ENCODE peak calls at places on chromosomes 2 and 18, in four cellular contexts. X is AG09309, L is upper lobe of right lung, N is neural crest cell. J is an unnamed sample.

GRCh38 chr2:9288233-9288632 is 81.6 kb downstream of the ASAP2 start:
- DNase-seq in X (peak), L (no peak), N (no peak), J (peak)

GRCh38 chr2:9335322-9335754 is 88.0 kb downstream of the ITGB1BP1 start:
- DNase-seq in X (no peak), L (no peak), N (no peak), J (no peak)

GRCh38 chr2:67243919-67244318 is 153.2 kb upstream of the ETAA1 start:
- DNase-seq in X (no peak), L (no peak), N (no peak), J (no peak)

GRCh38 chr2:25251461-25252273 is 83.3 kb upstream of the POMC start:
- DNase-seq in X (no peak), L (peak), N (peak), J (no peak)

GRCh38 chr2:118442949-118443348 is 354.7 kb downstream of the INSIG2 start:
- DNase-seq in X (no peak), L (no peak), N (no peak), J (no peak)

GRCh38 chr2:202911203-202911512 is 315 bp downstream of the WDR12 start:
- DNase-seq in X (no peak), L (no peak), N (no peak), J (no peak)

GRCh38 chr2:190563109-190563508 is 28.6 kb upstream of the NEMP2 start:
- DNase-seq in X (no peak), L (no peak), N (no peak), J (no peak)

GRCh38 chr2:88733155-88733902 is 41.9 kb downstream of the RPIA start:
- DNase-seq in X (no peak), L (no peak), N (no peak), J (no peak)

GRCh38 chr18:74493689-74494088 is 2.5 kb upstream of the CNDP2 start:
- DNase-seq in X (no peak), L (no peak), N (no peak), J (no peak)

GRCh38 chr2:53622141-53622540 is 145.5 kb upstream of the CHAC2 start:
- DNase-seq in X (no peak), L (no peak), N (no peak), J (no peak)

GRCh38 chr2:141437521-141437920 is 693.3 kb downstream of the LRP1B start:
- DNase-seq in X (no peak), L (no peak), N (no peak), J (no peak)

GRCh38 chr18:43507842-43508481 is 230.7 kb upstream of the SYT4 start:
- DNase-seq in X (no peak), L (no peak), N (no peak), J (no peak)

GRCh38 chr18:58400337-58400885 is 228.5 kb downstream of the ALPK2 start:
- DNase-seq in X (peak), L (no peak), N (no peak), J (peak)

GRCh38 chr2:226023383-226023782 is 623.9 kb downstream of the NYAP2 start:
- DNase-seq in X (no peak), L (no peak), N (no peak), J (no peak)

GRCh38 chr2:59857109-59857508 is 696.3 kb downstream of the BCL11A start:
- DNase-seq in X (no peak), L (no peak), N (no peak), J (no peak)

DNA sequence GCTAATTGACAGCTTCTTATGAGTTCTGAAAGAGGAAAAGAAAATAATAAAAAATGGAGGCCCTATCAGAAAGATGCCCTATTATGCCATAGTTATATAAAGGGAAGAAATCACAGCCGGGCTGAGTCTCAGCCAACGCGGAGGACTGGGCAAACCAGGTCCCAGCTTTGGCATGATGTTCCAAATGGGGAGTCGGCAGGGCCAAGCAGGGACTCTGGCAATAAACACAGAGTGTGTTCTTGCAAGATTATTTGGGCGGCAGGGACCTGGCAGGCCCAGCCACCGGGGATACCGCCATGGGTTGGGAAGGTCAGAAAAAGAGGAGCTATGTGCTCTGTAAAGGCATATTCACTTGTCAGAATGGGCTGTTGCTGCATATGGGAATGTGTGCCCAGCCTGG is 694.9 kb downstream of the BCL11A start:
- DNase-seq in X (no peak), L (no peak), N (no peak), J (no peak)
- TF ChIP-seq CTCF in X (no peak), L (no peak), N (no peak), J (no peak)

GRCh38 chr2:147485210-147485851 is 359.5 kb upstream of the ACVR2A start:
- DNase-seq in X (no peak), L (no peak), N (no peak), J (no peak)

GRCh38 chr2:147482590-147483292 is 362.1 kb upstream of the ACVR2A start:
- DNase-seq in X (no peak), L (no peak), N (no peak), J (no peak)

GRCh38 chr2:147482111-147482510 is 362.7 kb upstream of the ACVR2A start:
- DNase-seq in X (no peak), L (no peak), N (no peak), J (no peak)

GRCh38 chr2:147483911-147484310 is 360.9 kb upstream of the ACVR2A start:
- DNase-seq in X (no peak), L (no peak), N (no peak), J (no peak)

DNA sequence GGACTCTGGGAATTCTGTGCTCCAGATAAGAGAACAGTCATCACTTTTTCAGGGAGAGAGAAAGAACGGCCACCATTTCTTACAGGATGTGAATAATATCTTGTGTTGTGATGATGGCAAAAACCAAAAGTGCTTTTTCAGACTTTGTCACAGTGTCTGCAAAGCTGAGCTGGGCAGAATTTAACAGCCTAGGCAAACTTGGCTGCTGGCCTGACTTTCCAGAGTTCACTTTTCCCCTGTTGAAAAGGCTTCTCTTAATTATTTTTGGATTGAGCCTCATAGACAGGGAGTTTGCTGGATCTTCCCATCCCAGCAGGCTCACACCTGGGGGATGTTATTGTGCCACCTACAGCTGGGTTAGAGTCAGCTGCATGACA is 361.5 kb upstream of the ACVR2A start:
- DNase-seq in X (no peak), L (no peak), N (no peak), J (no peak)
- TF ChIP-seq CTCF in X (no peak), L (no peak), N (no peak), J (no peak)

GRCh38 chr2:98730053-98730850 is 680 bp downstream of the MGAT4A start:
- DNase-seq in X (no peak), L (peak), N (peak), J (no peak)

GRCh38 chr2:98729652-98730051 is 1.3 kb downstream of the MGAT4A start:
- DNase-seq in X (no peak), L (no peak), N (no peak), J (no peak)

GRCh38 chr2:98731709-98732349 is 897 bp upstream of the MGAT4A start:
- DNase-seq in X (no peak), L (no peak), N (no peak), J (no peak)

GRCh38 chr2:98732430-98733051 is 1.6 kb upstream of the MGAT4A start:
- DNase-seq in X (no peak), L (no peak), N (no peak), J (no peak)

GRCh38 chr2:98730851-98731708 is at the start of gene MGAT4A:
- DNase-seq in X (no peak), L (peak), N (peak), J (no peak)
- TF ChIP-seq CTCF in X (no peak), L (no peak), N (peak), J (peak)

GRCh38 chr2:109615637-109616144 is 1.5 kb downstream of the SOWAHC start:
- DNase-seq in X (no peak), L (no peak), N (no peak), J (no peak)
- TF ChIP-seq CTCF in X (no peak), L (no peak), N (no peak), J (no peak)

GRCh38 chr2:71154798-71155197 is 24.4 kb downstream of the MPHOSPH10 start:
- DNase-seq in X (no peak), L (no peak), N (no peak), J (no peak)
- TF ChIP-seq CTCF in X (peak), L (no peak), N (no peak), J (no peak)

DNA sequence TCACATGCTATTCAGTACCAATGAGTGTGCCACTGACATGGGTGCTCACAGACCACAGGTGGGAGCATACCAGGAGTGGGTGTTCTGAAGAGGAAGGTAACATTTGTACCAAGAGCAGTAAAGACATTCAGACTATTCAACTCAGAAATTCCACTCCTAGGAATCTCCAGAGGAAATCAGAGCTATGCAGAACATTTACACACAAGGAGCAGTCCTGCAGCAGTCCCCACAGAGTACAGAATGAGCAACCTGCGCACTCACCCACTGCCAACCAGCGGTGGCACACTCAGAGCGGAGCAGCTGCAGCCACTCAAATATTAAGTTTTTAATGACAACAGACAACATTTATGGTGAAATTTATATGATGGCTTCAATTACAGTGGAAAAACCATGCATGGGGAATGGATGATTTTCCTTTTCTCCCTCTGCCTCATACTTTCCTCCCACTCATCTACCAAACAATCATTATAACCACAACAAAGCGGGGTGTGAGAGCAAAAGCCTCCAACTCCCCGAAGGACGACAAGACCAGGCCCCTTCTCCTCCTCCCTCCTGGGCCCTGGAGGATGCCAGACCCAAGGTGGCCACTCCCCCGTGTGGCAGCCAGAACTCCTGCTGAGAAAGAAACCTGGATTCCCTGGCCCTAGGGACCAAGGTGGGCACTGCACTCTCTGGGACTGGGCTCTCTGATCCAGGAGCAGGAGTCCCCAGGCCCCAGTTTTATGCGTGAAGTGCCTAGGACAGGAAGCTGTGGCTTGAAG is 5.4 kb downstream of the HS6ST1 start:
- DNase-seq in X (no peak), L (no peak), N (no peak), J (no peak)
- TF ChIP-seq CTCF in X (peak), L (no peak), N (peak), J (peak)

J was measured in AG09319.